ENCODE peak calls at places on chromosomes 6 and 20, in nine cellular contexts. One of them, this sample, is unnamed.

GRCh38 chr20:36541227-36542018 is at the start of gene MYL9:
- DNase-seq in BJ: peak
- DNase-seq in AG09309: no peak
- DNase-seq in psoas muscle: peak
- DNase-seq in HFFc6: peak
- DNase-seq in GM12878: no peak
- DNase-seq in fibroblast of the aortic adventitia: peak
- DNase-seq in bronchial epithelial cell: no peak
- DNase-seq in astrocyte of the spinal cord: peak
- DNase-seq in this sample: no peak

GRCh38 chr20:4244700-4245485 is 229.5 kb upstream of the RNF24 start:
- DNase-seq in BJ: no peak
- DNase-seq in AG09309: no peak
- DNase-seq in psoas muscle: no peak
- DNase-seq in HFFc6: no peak
- DNase-seq in GM12878: no peak
- DNase-seq in fibroblast of the aortic adventitia: no peak
- DNase-seq in bronchial epithelial cell: no peak
- DNase-seq in astrocyte of the spinal cord: no peak
- DNase-seq in this sample: no peak

GRCh38 chr20:38633577-38634093 is 32.0 kb downstream of the ARHGAP40 start:
- DNase-seq in BJ: no peak
- DNase-seq in AG09309: no peak
- DNase-seq in psoas muscle: peak
- DNase-seq in HFFc6: peak
- DNase-seq in GM12878: no peak
- DNase-seq in fibroblast of the aortic adventitia: peak
- DNase-seq in bronchial epithelial cell: peak
- DNase-seq in astrocyte of the spinal cord: no peak
- DNase-seq in this sample: no peak

GRCh38 chr20:5430670-5431069 is 113.9 kb upstream of the PROKR2 start:
- DNase-seq in BJ: no peak
- DNase-seq in AG09309: no peak
- DNase-seq in psoas muscle: no peak
- DNase-seq in HFFc6: no peak
- DNase-seq in GM12878: no peak
- DNase-seq in fibroblast of the aortic adventitia: no peak
- DNase-seq in bronchial epithelial cell: no peak
- DNase-seq in astrocyte of the spinal cord: no peak
- DNase-seq in this sample: no peak

GRCh38 chr6:6703720-6704422 is 115.4 kb downstream of the LY86 start:
- DNase-seq in BJ: no peak
- DNase-seq in AG09309: no peak
- DNase-seq in psoas muscle: no peak
- DNase-seq in HFFc6: no peak
- DNase-seq in GM12878: no peak
- DNase-seq in fibroblast of the aortic adventitia: no peak
- DNase-seq in bronchial epithelial cell: no peak
- DNase-seq in astrocyte of the spinal cord: no peak
- DNase-seq in this sample: no peak

GRCh38 chr6:154229796-154230195 is 126.8 kb downstream of the IPCEF1 start:
- DNase-seq in BJ: no peak
- DNase-seq in AG09309: no peak
- DNase-seq in psoas muscle: no peak
- DNase-seq in HFFc6: no peak
- DNase-seq in GM12878: no peak
- DNase-seq in fibroblast of the aortic adventitia: no peak
- DNase-seq in bronchial epithelial cell: no peak
- DNase-seq in astrocyte of the spinal cord: no peak
- DNase-seq in this sample: no peak

GRCh38 chr6:47729019-47729418 is 30.6 kb downstream of the ADGRF4 start:
- DNase-seq in BJ: no peak
- DNase-seq in AG09309: no peak
- DNase-seq in psoas muscle: no peak
- DNase-seq in HFFc6: no peak
- DNase-seq in GM12878: no peak
- DNase-seq in fibroblast of the aortic adventitia: no peak
- DNase-seq in bronchial epithelial cell: peak
- DNase-seq in astrocyte of the spinal cord: no peak
- DNase-seq in this sample: no peak

GRCh38 chr20:32463642-32464400 is 105.7 kb downstream of the ASXL1 start:
- DNase-seq in BJ: no peak
- DNase-seq in AG09309: no peak
- DNase-seq in psoas muscle: no peak
- DNase-seq in HFFc6: no peak
- DNase-seq in GM12878: no peak
- DNase-seq in fibroblast of the aortic adventitia: no peak
- DNase-seq in bronchial epithelial cell: no peak
- DNase-seq in astrocyte of the spinal cord: no peak
- DNase-seq in this sample: no peak

GRCh38 chr20:44594730-44595129 is 12.4 kb downstream of the PKIG start:
- DNase-seq in BJ: no peak
- DNase-seq in AG09309: no peak
- DNase-seq in psoas muscle: peak
- DNase-seq in HFFc6: no peak
- DNase-seq in GM12878: no peak
- DNase-seq in fibroblast of the aortic adventitia: peak
- DNase-seq in bronchial epithelial cell: peak
- DNase-seq in astrocyte of the spinal cord: peak
- DNase-seq in this sample: peak

GRCh38 chr20:4702562-4703280 is 19.0 kb upstream of the PRND start:
- DNase-seq in BJ: no peak
- DNase-seq in AG09309: no peak
- DNase-seq in psoas muscle: no peak
- DNase-seq in HFFc6: no peak
- DNase-seq in GM12878: no peak
- DNase-seq in fibroblast of the aortic adventitia: no peak
- DNase-seq in bronchial epithelial cell: no peak
- DNase-seq in astrocyte of the spinal cord: no peak
- DNase-seq in this sample: no peak

GRCh38 chr6:145086197-145086596 is 649.1 kb downstream of the EPM2A start:
- DNase-seq in BJ: no peak
- DNase-seq in AG09309: no peak
- DNase-seq in psoas muscle: no peak
- DNase-seq in HFFc6: no peak
- DNase-seq in GM12878: no peak
- DNase-seq in fibroblast of the aortic adventitia: peak
- DNase-seq in bronchial epithelial cell: no peak
- DNase-seq in astrocyte of the spinal cord: peak
- DNase-seq in this sample: no peak

GRCh38 chr6:148972481-148972880 is 225.7 kb downstream of the UST start:
- DNase-seq in BJ: no peak
- DNase-seq in AG09309: no peak
- DNase-seq in psoas muscle: peak
- DNase-seq in HFFc6: no peak
- DNase-seq in GM12878: no peak
- DNase-seq in fibroblast of the aortic adventitia: no peak
- DNase-seq in bronchial epithelial cell: peak
- DNase-seq in astrocyte of the spinal cord: peak
- DNase-seq in this sample: no peak

GRCh38 chr6:39227476-39227875 is 1.8 kb downstream of the KCNK5 start:
- DNase-seq in BJ: no peak
- DNase-seq in AG09309: no peak
- DNase-seq in psoas muscle: no peak
- DNase-seq in HFFc6: no peak
- DNase-seq in GM12878: no peak
- DNase-seq in fibroblast of the aortic adventitia: no peak
- DNase-seq in bronchial epithelial cell: no peak
- DNase-seq in astrocyte of the spinal cord: no peak
- DNase-seq in this sample: no peak

GRCh38 chr6:75268121-75268987 is 16.2 kb downstream of the TMEM30A start:
- DNase-seq in BJ: no peak
- DNase-seq in AG09309: no peak
- DNase-seq in psoas muscle: no peak
- DNase-seq in HFFc6: no peak
- DNase-seq in GM12878: no peak
- DNase-seq in fibroblast of the aortic adventitia: no peak
- DNase-seq in bronchial epithelial cell: peak
- DNase-seq in astrocyte of the spinal cord: no peak
- DNase-seq in this sample: no peak

GRCh38 chr20:24891546-24892393 is 57.3 kb upstream of the CST7 start:
- DNase-seq in BJ: no peak
- DNase-seq in AG09309: no peak
- DNase-seq in psoas muscle: no peak
- DNase-seq in HFFc6: no peak
- DNase-seq in GM12878: no peak
- DNase-seq in fibroblast of the aortic adventitia: no peak
- DNase-seq in bronchial epithelial cell: no peak
- DNase-seq in astrocyte of the spinal cord: no peak
- DNase-seq in this sample: no peak

GRCh38 chr20:33733654-33734576 is 2.1 kb downstream of the ZNF341 start:
- DNase-seq in BJ: peak
- DNase-seq in AG09309: no peak
- DNase-seq in psoas muscle: no peak
- DNase-seq in HFFc6: peak
- DNase-seq in GM12878: peak
- DNase-seq in fibroblast of the aortic adventitia: peak
- DNase-seq in bronchial epithelial cell: peak
- DNase-seq in astrocyte of the spinal cord: peak
- DNase-seq in this sample: peak
- TF ChIP-seq CTCF in BJ: no peak
- TF ChIP-seq CTCF in AG09309: no peak
- TF ChIP-seq CTCF in psoas muscle: no peak
- TF ChIP-seq CTCF in HFFc6: no peak
- TF ChIP-seq CTCF in GM12878: no peak
- TF ChIP-seq CTCF in fibroblast of the aortic adventitia: no peak
- TF ChIP-seq CTCF in bronchial epithelial cell: no peak
- TF ChIP-seq CTCF in astrocyte of the spinal cord: no peak
- TF ChIP-seq CTCF in this sample: no peak

GRCh38 chr20:48803522-48804053 is 24.2 kb downstream of the PREX1 start:
- DNase-seq in BJ: no peak
- DNase-seq in AG09309: no peak
- DNase-seq in psoas muscle: no peak
- DNase-seq in HFFc6: no peak
- DNase-seq in GM12878: no peak
- DNase-seq in fibroblast of the aortic adventitia: no peak
- DNase-seq in bronchial epithelial cell: no peak
- DNase-seq in astrocyte of the spinal cord: no peak
- DNase-seq in this sample: no peak
- TF ChIP-seq CTCF in BJ: no peak
- TF ChIP-seq CTCF in AG09309: no peak
- TF ChIP-seq CTCF in psoas muscle: no peak
- TF ChIP-seq CTCF in HFFc6: no peak
- TF ChIP-seq CTCF in GM12878: no peak
- TF ChIP-seq CTCF in fibroblast of the aortic adventitia: no peak
- TF ChIP-seq CTCF in bronchial epithelial cell: no peak
- TF ChIP-seq CTCF in astrocyte of the spinal cord: no peak
- TF ChIP-seq CTCF in this sample: no peak

GRCh38 chr6:84569882-84570281 is 194.5 kb downstream of the TBX18 start:
- DNase-seq in BJ: no peak
- DNase-seq in AG09309: no peak
- DNase-seq in psoas muscle: no peak
- DNase-seq in HFFc6: no peak
- DNase-seq in GM12878: no peak
- DNase-seq in fibroblast of the aortic adventitia: no peak
- DNase-seq in bronchial epithelial cell: no peak
- DNase-seq in astrocyte of the spinal cord: no peak
- DNase-seq in this sample: no peak

GRCh38 chr6:84568971-84569370 is 195.4 kb downstream of the TBX18 start:
- DNase-seq in BJ: no peak
- DNase-seq in AG09309: peak
- DNase-seq in psoas muscle: no peak
- DNase-seq in HFFc6: peak
- DNase-seq in GM12878: no peak
- DNase-seq in fibroblast of the aortic adventitia: peak
- DNase-seq in bronchial epithelial cell: peak
- DNase-seq in astrocyte of the spinal cord: peak
- DNase-seq in this sample: no peak
- TF ChIP-seq CTCF in BJ: peak
- TF ChIP-seq CTCF in AG09309: peak
- TF ChIP-seq CTCF in psoas muscle: no peak
- TF ChIP-seq CTCF in HFFc6: peak
- TF ChIP-seq CTCF in GM12878: peak
- TF ChIP-seq CTCF in fibroblast of the aortic adventitia: peak
- TF ChIP-seq CTCF in bronchial epithelial cell: no peak
- TF ChIP-seq CTCF in astrocyte of the spinal cord: peak
- TF ChIP-seq CTCF in this sample: peak

GRCh38 chr6:147870745-147871144 is 362.3 kb downstream of the SAMD5 start:
- DNase-seq in BJ: no peak
- DNase-seq in AG09309: no peak
- DNase-seq in psoas muscle: no peak
- DNase-seq in HFFc6: no peak
- DNase-seq in GM12878: no peak
- DNase-seq in fibroblast of the aortic adventitia: no peak
- DNase-seq in bronchial epithelial cell: no peak
- DNase-seq in astrocyte of the spinal cord: no peak
- DNase-seq in this sample: no peak

GRCh38 chr6:147872002-147872401 is 363.5 kb downstream of the SAMD5 start:
- DNase-seq in BJ: no peak
- DNase-seq in AG09309: no peak
- DNase-seq in psoas muscle: no peak
- DNase-seq in HFFc6: no peak
- DNase-seq in GM12878: no peak
- DNase-seq in fibroblast of the aortic adventitia: no peak
- DNase-seq in bronchial epithelial cell: no peak
- DNase-seq in astrocyte of the spinal cord: no peak
- DNase-seq in this sample: no peak

GRCh38 chr6:147874322-147874721 is 365.8 kb downstream of the SAMD5 start:
- DNase-seq in BJ: no peak
- DNase-seq in AG09309: no peak
- DNase-seq in psoas muscle: no peak
- DNase-seq in HFFc6: no peak
- DNase-seq in GM12878: no peak
- DNase-seq in fibroblast of the aortic adventitia: no peak
- DNase-seq in bronchial epithelial cell: no peak
- DNase-seq in astrocyte of the spinal cord: no peak
- DNase-seq in this sample: no peak

GRCh38 chr6:147869869-147870268 is 361.4 kb downstream of the SAMD5 start:
- DNase-seq in BJ: no peak
- DNase-seq in AG09309: no peak
- DNase-seq in psoas muscle: no peak
- DNase-seq in HFFc6: no peak
- DNase-seq in GM12878: no peak
- DNase-seq in fibroblast of the aortic adventitia: no peak
- DNase-seq in bronchial epithelial cell: no peak
- DNase-seq in astrocyte of the spinal cord: no peak
- DNase-seq in this sample: no peak

GRCh38 chr6:147873826-147874225 is 365.3 kb downstream of the SAMD5 start:
- DNase-seq in BJ: no peak
- DNase-seq in AG09309: no peak
- DNase-seq in psoas muscle: no peak
- DNase-seq in HFFc6: no peak
- DNase-seq in GM12878: no peak
- DNase-seq in fibroblast of the aortic adventitia: no peak
- DNase-seq in bronchial epithelial cell: no peak
- DNase-seq in astrocyte of the spinal cord: peak
- DNase-seq in this sample: peak
- TF ChIP-seq CTCF in BJ: no peak
- TF ChIP-seq CTCF in AG09309: no peak
- TF ChIP-seq CTCF in psoas muscle: no peak
- TF ChIP-seq CTCF in HFFc6: no peak
- TF ChIP-seq CTCF in GM12878: no peak
- TF ChIP-seq CTCF in fibroblast of the aortic adventitia: no peak
- TF ChIP-seq CTCF in bronchial epithelial cell: no peak
- TF ChIP-seq CTCF in astrocyte of the spinal cord: no peak
- TF ChIP-seq CTCF in this sample: no peak

This sample was measured in AG04449.